ENCODE peak calls at places on chromosomes 7 and 10, in nine cellular contexts. T is AG04449, M is DMS 273 treated with DMSO at 0.1 percent for 48 hours, S is cardiac muscle cell, U is caudate nucleus, D is AG04450, H is posterior cingulate gyrus, X is foreskin melanocyte, A is T-cell. N is an unnamed sample.

GRCh38 chr10:107561136-107561650 is 396.7 kb upstream of the SORCS1 start:
- DNase-seq in T (no peak), M (no peak), S (no peak), U (no peak), D (no peak), H (no peak), X (no peak), A (no peak), N (no peak)

GRCh38 chr10:129971381-129972144 is 7.5 kb upstream of the EBF3 start:
- DNase-seq in T (no peak), M (peak; percentile 25), S (peak; percentile 86), U (no peak), D (no peak), H (no peak), X (no peak), A (no peak), N (peak; percentile 48)

GRCh38 chr10:96502561-96503267 is 11.0 kb downstream of the TLL2 start:
- DNase-seq in T (no peak), M (no peak), S (no peak), U (no peak), D (no peak), H (no peak), X (no peak), A (no peak), N (no peak)

GRCh38 chr10:123009105-123009805 is 449 bp downstream of the ACADSB start:
- DNase-seq in T (no peak), M (no peak), S (peak; percentile 43), U (no peak), D (no peak), H (peak; percentile 87), X (no peak), A (no peak), N (no peak)

GRCh38 chr10:6667679-6668270 is 87.7 kb upstream of the PRKCQ start:
- DNase-seq in T (no peak), M (no peak), S (peak; percentile 56), U (no peak), D (no peak), H (no peak), X (no peak), A (no peak), N (peak; percentile 26)

GRCh38 chr7:14457567-14458453 is 444.7 kb downstream of the DGKB start:
- DNase-seq in T (peak; percentile 1), M (peak; percentile 75), S (peak; percentile 92), U (peak; percentile 70), D (peak; percentile 70), H (peak; percentile 88), X (peak; percentile 69), A (peak; percentile 16), N (peak; percentile 83)

GRCh38 chr10:75137533-75138438 is 26.3 kb downstream of the SAMD8 start:
- DNase-seq in T (no peak), M (peak; percentile 6), S (peak; percentile 7), U (no peak), D (peak; percentile 44), H (no peak), X (no peak), A (no peak), N (no peak)

GRCh38 chr10:99930731-99931550 is 78.8 kb downstream of the DNMBP start:
- DNase-seq in T (no peak), M (no peak), S (no peak), U (no peak), D (no peak), H (no peak), X (no peak), A (no peak), N (no peak)

GRCh38 chr7:96354881-96355280 is 33.0 kb upstream of the SLC25A13 start:
- DNase-seq in T (no peak), M (no peak), S (no peak), U (no peak), D (no peak), H (no peak), X (no peak), A (no peak), N (no peak)

GRCh38 chr10:2207246-2207922 is 470.1 kb upstream of the ADARB2 start:
- DNase-seq in T (no peak), M (no peak), S (no peak), U (no peak), D (no peak), H (no peak), X (no peak), A (no peak), N (no peak)

GRCh38 chr7:138584283-138584682 is 116.9 kb downstream of the SVOPL start:
- DNase-seq in T (no peak), M (no peak), S (no peak), U (no peak), D (no peak), H (no peak), X (no peak), A (no peak), N (no peak)

GRCh38 chr10:71666607-71667373 is 52.8 kb downstream of the C10orf105 start:
- DNase-seq in T (no peak), M (no peak), S (peak; percentile 53), U (no peak), D (no peak), H (no peak), X (no peak), A (no peak), N (no peak)

GRCh38 chr7:82410461-82410860 is 33.1 kb downstream of the CACNA2D1 start:
- DNase-seq in T (no peak), M (no peak), S (peak; percentile 81), U (peak; percentile 53), D (no peak), H (peak; percentile 88), X (no peak), A (no peak), N (no peak)

GRCh38 chr7:5491251-5492044 is 67.8 kb upstream of the TNRC18 start:
- DNase-seq in T (no peak), M (peak; percentile 76), S (no peak), U (peak; percentile 53), D (no peak), H (no peak), X (no peak), A (no peak), N (no peak)

GRCh38 chr10:11298116-11298515 is 280.4 kb downstream of the CELF2 start:
- DNase-seq in T (no peak), M (no peak), S (no peak), U (no peak), D (no peak), H (no peak), X (no peak), A (no peak), N (no peak)

GRCh38 chr7:134364619-134365037 is 47.9 kb upstream of the SLC35B4 start:
- DNase-seq in T (no peak), M (no peak), S (no peak), U (no peak), D (no peak), H (no peak), X (no peak), A (no peak), N (peak; percentile 6)

GRCh38 chr10:11874568-11875182 is 51.5 kb downstream of the PROSER2 start:
- DNase-seq in T (no peak), M (no peak), S (peak; percentile 92), U (no peak), D (no peak), H (no peak), X (peak; percentile 90), A (peak; percentile 20), N (no peak)

GRCh38 chr10:103504181-103504783 is 10.8 kb downstream of the NEURL1 start:
- DNase-seq in T (no peak), M (no peak), S (no peak), U (no peak), D (peak; percentile 70), H (peak; percentile 19), X (no peak), A (peak; percentile 12), N (no peak)

GRCh38 chr7:79451580-79451979 is 1.9 kb downstream of the MAGI2 start:
- DNase-seq in T (no peak), M (no peak), S (no peak), U (no peak), D (no peak), H (no peak), X (no peak), A (no peak), N (no peak)

GRCh38 chr10:11551915-11552602 is 59.4 kb downstream of the USP6NL start:
- DNase-seq in T (peak; percentile 81), M (no peak), S (no peak), U (no peak), D (peak; percentile 74), H (no peak), X (peak; percentile 98), A (no peak), N (peak; percentile 23)

GRCh38 chr10:113138937-113139585 is 189.0 kb downstream of the TCF7L2 start:
- DNase-seq in T (no peak), M (no peak), S (peak; percentile 30), U (no peak), D (no peak), H (no peak), X (no peak), A (no peak), N (no peak)

GRCh38 chr10:72309290-72310240 is 35.8 kb downstream of the DDIT4 start:
- DNase-seq in T (no peak), M (no peak), S (no peak), U (peak; percentile 50), D (no peak), H (peak; percentile 97), X (no peak), A (no peak), N (no peak)

GRCh38 chr7:6257602-6258001 is 14.8 kb downstream of the CYTH3 start:
- DNase-seq in T (no peak), M (no peak), S (no peak), U (no peak), D (no peak), H (no peak), X (peak; percentile 69), A (no peak), N (no peak)

GRCh38 chr10:119221201-119221600 is 13.8 kb downstream of the GRK5 start:
- DNase-seq in T (no peak), M (no peak), S (no peak), U (no peak), D (no peak), H (no peak), X (no peak), A (no peak), N (no peak)

GRCh38 chr10:14219411-14219810 is 111.3 kb downstream of the FRMD4A start:
- DNase-seq in T (no peak), M (no peak), S (no peak), U (no peak), D (no peak), H (no peak), X (no peak), A (no peak), N (no peak)

GRCh38 chr10:49298666-49298989 is 342 bp upstream of the C10orf71 start:
- DNase-seq in T (no peak), M (no peak), S (peak; percentile 81), U (no peak), D (no peak), H (no peak), X (no peak), A (no peak), N (no peak)

GRCh38 chr10:113087082-113088029 is 137.3 kb downstream of the TCF7L2 start:
- DNase-seq in T (peak; percentile 95), M (no peak), S (no peak), U (no peak), D (peak; percentile 98), H (no peak), X (peak; percentile 77), A (no peak), N (peak; percentile 85)

N was measured in NCI-H460.